ENCODE peak calls at places on chromosomes 4 and X, in ten cellular contexts. H is GM12865, U is pancreas, L is GM23338, S is tibial nerve, E is AG10803, Z is BJ, K is HFF-Myc, N is GM23248, O is HL-60. X is an unnamed sample.

GRCh38 chr4:76696109-76696508 is 201.8 kb downstream of the SOWAHB start:
- DNase-seq in S (no peak), Z (peak), E (peak), L (peak), K (peak), U (no peak), O (no peak), N (peak), H (no peak), X (no peak)

GRCh38 chrX:9747644-9748043 is 18.0 kb downstream of the GPR143 start:
- DNase-seq in U (no peak), E (no peak), Z (no peak), H (no peak), S (no peak), L (no peak), K (no peak), N (no peak), O (no peak), X (no peak)

GRCh38 chrX:40169193-40170086 is 71.7 kb upstream of the BCOR start:
- DNase-seq in N (no peak), K (no peak), U (peak), O (no peak), H (peak), E (peak), S (no peak), Z (no peak), L (peak), X (no peak)

GRCh38 chr4:158811704-158812103 is 42.9 kb downstream of the FNIP2 start:
- DNase-seq in E (no peak), H (no peak), Z (no peak), L (no peak), K (no peak), U (no peak), O (peak), N (no peak), S (peak), X (no peak)

GRCh38 chr4:91325495-91325894 is 978.3 kb upstream of the GRID2 start:
- DNase-seq in K (no peak), U (no peak), L (no peak), E (no peak), Z (no peak), N (peak), S (peak), H (peak), O (no peak), X (no peak)

GRCh38 chrX:69234624-69235023 is 69.4 kb upstream of the PJA1 start:
- DNase-seq in O (no peak), Z (no peak), S (no peak), N (no peak), H (peak), K (no peak), U (no peak), E (no peak), L (no peak), X (no peak)

GRCh38 chr4:102139132-102139573 is 206.1 kb downstream of the SLC39A8 start:
- DNase-seq in K (no peak), L (no peak), E (peak), H (no peak), S (no peak), Z (peak), N (peak), O (no peak), U (no peak), X (no peak)

GRCh38 chrX:24241822-24242648 is 71.8 kb downstream of the SUPT20HL2 start:
- DNase-seq in U (no peak), Z (no peak), L (peak), S (no peak), O (no peak), E (peak), K (no peak), H (peak), N (peak), X (no peak)

GRCh38 chr4:89382439-89382838 is 74.8 kb upstream of the GPRIN3 start:
- DNase-seq in L (no peak), O (no peak), N (no peak), U (no peak), H (no peak), K (no peak), E (no peak), Z (no peak), S (no peak), X (no peak)

GRCh38 chrX:57905141-57905540 is 5.1 kb downstream of the ZXDA start:
- DNase-seq in N (peak), L (no peak), U (no peak), Z (no peak), K (no peak), S (no peak), E (no peak), O (no peak), H (no peak), X (no peak)

GRCh38 chr4:104571341-104571740 is 76.6 kb upstream of the CXXC4 start:
- DNase-seq in K (no peak), O (no peak), U (no peak), N (no peak), S (no peak), H (no peak), L (no peak), Z (no peak), E (no peak), X (no peak)

GRCh38 chrX:49262603-49263002 is 1.9 kb downstream of the FOXP3 start:
- DNase-seq in S (no peak), E (no peak), U (no peak), Z (no peak), H (no peak), O (no peak), L (no peak), K (no peak), N (no peak), X (no peak)

GRCh38 chrX:34656467-34656841 is 631 bp downstream of the TMEM47 start:
- DNase-seq in O (no peak), U (peak), H (no peak), K (no peak), E (no peak), Z (no peak), L (no peak), S (no peak), N (peak), X (no peak)
- H3K4me3 ChIP-seq in O (no peak), U (peak), H (no peak), K (peak), E (peak), Z (peak), L (peak), S (peak), N (peak), X (no peak)

DNA sequence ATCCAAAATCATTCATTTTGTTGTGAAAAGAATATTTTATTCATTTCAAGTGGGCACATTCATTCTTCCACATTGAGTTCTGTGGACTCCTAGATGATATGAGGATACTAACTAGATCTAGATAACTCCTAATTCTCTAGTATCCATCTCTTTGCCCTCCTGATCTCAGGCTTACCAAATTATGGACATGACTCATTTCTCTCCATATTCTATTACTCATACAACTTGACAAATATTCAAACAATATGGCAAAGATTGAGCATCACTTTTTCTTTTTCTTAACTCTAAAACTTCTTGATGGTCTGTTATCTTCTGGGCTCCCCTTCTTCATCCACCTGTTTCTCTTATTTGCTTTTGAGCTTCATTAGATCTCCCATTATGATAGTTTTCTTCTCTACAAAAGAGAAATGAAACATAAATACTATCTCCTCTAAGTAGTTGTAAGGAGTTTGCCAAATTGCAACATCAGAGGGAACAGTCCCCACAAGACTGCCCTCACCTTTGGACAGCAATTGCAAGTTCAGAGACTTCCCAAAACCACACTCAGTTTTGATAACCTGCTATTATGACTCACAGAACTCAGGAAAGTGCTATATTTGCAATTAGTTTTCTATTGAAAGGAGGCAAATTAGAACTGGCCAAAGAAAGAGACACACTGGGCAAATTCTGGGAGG is 422.9 kb downstream of the SPRY1 start:
- DNase-seq in E (no peak), N (peak), U (no peak), O (no peak), L (no peak), H (no peak), K (no peak), Z (no peak), S (no peak), X (no peak)
- H3K4me3 ChIP-seq in E (no peak), N (no peak), U (no peak), O (no peak), L (no peak), H (no peak), K (no peak), Z (no peak), S (no peak), X (no peak)

GRCh38 chr4:3768842-3769641 is 2.9 kb downstream of the ADRA2C start:
- DNase-seq in O (no peak), H (no peak), L (no peak), K (no peak), N (no peak), U (peak), E (no peak), Z (no peak), S (no peak), X (no peak)

GRCh38 chr4:3765271-3766206 is 646 bp upstream of the ADRA2C start:
- DNase-seq in H (no peak), K (no peak), E (peak), N (peak), O (no peak), U (peak), Z (no peak), S (no peak), L (peak), X (no peak)

GRCh38 chr4:3767569-3768288 is 1.5 kb downstream of the ADRA2C start:
- DNase-seq in N (no peak), K (no peak), O (no peak), U (peak), L (peak), Z (no peak), H (peak), E (no peak), S (no peak), X (no peak)

GRCh38 chr4:3766791-3767561 is 791 bp downstream of the ADRA2C start:
- DNase-seq in L (peak), N (no peak), U (peak), K (no peak), O (no peak), S (no peak), E (no peak), H (no peak), Z (no peak), X (no peak)

GRCh38 chr4:3766207-3766790 is at the start of gene ADRA2C:
- DNase-seq in O (no peak), Z (no peak), S (no peak), N (peak), H (no peak), L (peak), U (peak), K (no peak), E (peak), X (no peak)
- H3K4me3 ChIP-seq in O (no peak), Z (peak), S (peak), N (peak), H (no peak), L (peak), U (peak), K (peak), E (peak), X (no peak)

GRCh38 chrX:30597258-30598012 is 19.9 kb upstream of the TASL start:
- DNase-seq in Z (no peak), S (no peak), N (no peak), K (no peak), O (no peak), U (no peak), H (peak), L (no peak), E (no peak), X (peak)

GRCh38 chrX:30589146-30589888 is 11.8 kb upstream of the TASL start:
- DNase-seq in U (no peak), H (no peak), K (no peak), N (no peak), E (no peak), L (no peak), Z (no peak), O (no peak), S (no peak), X (no peak)

GRCh38 chrX:30590368-30590767 is 12.8 kb upstream of the TASL start:
- DNase-seq in U (no peak), E (no peak), O (no peak), H (no peak), N (no peak), Z (no peak), K (no peak), S (no peak), L (no peak), X (no peak)

GRCh38 chrX:30592846-30593245 is 15.3 kb upstream of the TASL start:
- DNase-seq in U (no peak), N (no peak), H (no peak), S (no peak), Z (no peak), L (no peak), K (no peak), O (no peak), E (no peak), X (no peak)

DNA sequence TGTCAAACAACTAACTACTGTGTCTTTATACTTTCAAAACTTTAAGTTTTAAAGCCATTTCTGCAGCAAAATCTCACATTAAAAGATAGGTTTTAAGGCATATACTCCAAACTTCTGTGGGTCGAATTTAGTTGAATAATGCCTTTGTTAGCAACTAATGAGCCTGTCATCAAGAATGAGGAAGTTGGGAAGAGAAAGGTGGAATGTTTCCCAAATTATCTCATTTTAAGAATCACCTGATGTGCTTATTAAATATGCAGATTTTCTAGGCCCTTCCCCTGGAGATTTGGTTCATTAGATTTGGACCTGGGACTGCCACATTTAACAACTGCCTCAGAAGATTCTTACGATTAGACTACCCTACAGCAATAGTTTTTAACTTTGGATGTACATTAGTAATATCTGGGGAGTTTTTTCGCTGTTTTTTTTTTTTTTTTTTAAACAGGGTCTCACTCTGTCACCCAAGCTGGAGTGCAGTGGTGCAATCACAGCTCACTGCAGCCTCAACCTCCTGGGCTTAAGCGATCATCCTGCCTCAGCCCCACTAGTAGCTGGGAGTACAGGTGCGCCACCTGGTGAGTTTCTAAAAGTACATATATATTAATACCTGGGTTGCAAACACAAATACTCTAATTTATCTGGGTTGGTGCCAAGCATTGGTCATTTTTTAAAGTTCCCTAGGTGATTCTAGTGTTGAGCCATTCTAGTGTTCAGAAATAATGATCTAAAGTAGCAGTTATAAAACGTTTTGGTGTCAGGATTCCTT is 16.1 kb upstream of the TASL start:
- DNase-seq in K (no peak), N (no peak), S (no peak), O (no peak), H (peak), Z (no peak), U (no peak), E (no peak), L (peak), X (peak)
- H3K4me3 ChIP-seq in K (no peak), N (no peak), S (no peak), O (no peak), H (no peak), Z (no peak), U (no peak), E (no peak), L (no peak), X (no peak)

GRCh38 chr4:152556283-152556682 is 20.4 kb upstream of the FBXW7 start:
- DNase-seq in K (no peak), H (peak), E (no peak), O (no peak), U (no peak), N (no peak), S (no peak), Z (no peak), L (no peak), X (no peak)
- H3K4me3 ChIP-seq in K (no peak), H (peak), E (no peak), O (no peak), U (no peak), N (no peak), S (no peak), Z (no peak), L (no peak), X (peak)

GRCh38 chr4:14562901-14563300 is 439.4 kb upstream of the CPEB2 start:
- DNase-seq in Z (no peak), K (no peak), L (no peak), O (no peak), N (no peak), E (no peak), H (no peak), S (no peak), U (no peak), X (no peak)

GRCh38 chr4:14566518-14566917 is 435.8 kb upstream of the CPEB2 start:
- DNase-seq in N (no peak), S (no peak), K (no peak), Z (no peak), E (no peak), L (no peak), O (no peak), H (peak), U (no peak), X (no peak)

GRCh38 chr4:14564281-14564680 is 438.0 kb upstream of the CPEB2 start:
- DNase-seq in H (no peak), L (no peak), N (no peak), E (no peak), Z (no peak), S (no peak), O (no peak), K (no peak), U (no peak), X (no peak)

GRCh38 chr4:14568356-14568755 is 433.9 kb upstream of the CPEB2 start:
- DNase-seq in Z (no peak), S (no peak), U (no peak), N (no peak), L (no peak), E (no peak), H (no peak), K (no peak), O (no peak), X (no peak)
- H3K4me3 ChIP-seq in Z (no peak), S (no peak), U (no peak), N (no peak), L (no peak), E (no peak), H (no peak), K (no peak), O (no peak), X (no peak)